ENCODE peak calls at places on chromosomes 4 and X, in five cellular contexts. B is uterus, J is cardiac muscle cell, C is mesenchymal stem cell, Z is sigmoid colon. K is an unnamed sample.

GRCh38 chrX:103792916-103793540 is 16.4 kb downstream of the PLP1 start:
- DNase-seq in B (no peak), J (peak; percentile 81), C (no peak), Z (no peak), K (no peak)

GRCh38 chrX:16239211-16239610 is 71.9 kb downstream of the MAGEB17 start:
- DNase-seq in B (no peak), J (peak; percentile 57), C (peak; percentile 65), Z (no peak), K (no peak)

GRCh38 chrX:154829926-154830442 is 4.5 kb downstream of the SMIM9 start:
- DNase-seq in B (no peak), J (no peak), C (no peak), Z (no peak), K (no peak)

GRCh38 chr4:135508006-135508714 is 1306.6 kb upstream of the PABPC4L start:
- DNase-seq in B (no peak), J (peak; percentile 47), C (peak; percentile 34), Z (no peak), K (no peak)

GRCh38 chr4:58560736-58561135 is 1450.6 kb upstream of the IGFBP7 start:
- DNase-seq in B (no peak), J (no peak), C (peak; percentile 16), Z (no peak), K (no peak)

GRCh38 chrX:153065389-153065788 is 6.9 kb upstream of the PNMA6A start:
- DNase-seq in B (no peak), J (no peak), C (no peak), Z (no peak), K (no peak)

GRCh38 chr4:71188951-71189350 is 149.9 kb upstream of the SLC4A4 start:
- DNase-seq in B (no peak), J (no peak), C (no peak), Z (no peak), K (no peak)

GRCh38 chr4:14265651-14266050 is 638.1 kb upstream of the BOD1L1 start:
- DNase-seq in B (no peak), J (peak; percentile 25), C (no peak), Z (no peak), K (no peak)

GRCh38 chr4:168408620-168409019 is 71.7 kb downstream of the DDX60L start:
- DNase-seq in B (peak; percentile 68), J (peak; percentile 97), C (peak; percentile 94), Z (peak; percentile 91), K (no peak)

GRCh38 chrX:32571579-32571978 is 639.8 kb downstream of the DMD start:
- DNase-seq in B (no peak), J (no peak), C (no peak), Z (no peak), K (no peak)

GRCh38 chr4:13544556-13545393 is 467 bp upstream of the NKX3-2 start:
- DNase-seq in B (peak; percentile 76), J (peak; percentile 72), C (peak; percentile 91), Z (peak; percentile 97), K (peak; percentile 60)

GRCh38 chrX:120768681-120769080 is 107.0 kb downstream of the CT47B1 start:
- DNase-seq in B (no peak), J (peak; percentile 52), C (no peak), Z (no peak), K (no peak)

GRCh38 chr4:37902212-37902611 is 11.3 kb downstream of the TBC1D1 start:
- DNase-seq in B (no peak), J (no peak), C (no peak), Z (no peak), K (no peak)

GRCh38 chr4:156547439-156547838 is 424.2 kb downstream of the PDGFC start:
- DNase-seq in B (no peak), J (peak; percentile 87), C (peak; percentile 95), Z (no peak), K (no peak)

DNA sequence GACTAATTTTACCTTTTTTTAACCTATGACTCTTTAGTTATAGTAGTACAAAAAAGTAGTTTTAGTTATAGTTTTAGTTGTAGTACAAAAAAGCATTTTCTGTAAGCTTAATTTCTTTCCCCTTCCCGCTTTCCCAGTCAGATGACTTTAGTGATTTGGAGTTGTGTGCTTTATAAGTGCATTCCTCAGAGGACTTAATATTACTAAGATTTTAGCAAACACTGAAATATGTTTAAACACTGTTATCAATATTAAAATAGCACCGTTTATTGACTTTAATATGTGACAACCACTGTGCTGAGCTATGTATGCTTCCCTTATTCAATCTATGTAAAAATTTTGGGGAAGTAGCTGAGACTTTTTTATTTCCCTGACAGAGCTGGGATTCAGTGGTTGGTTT is 22.8 kb downstream of the GUF1 start:
- DNase-seq in B (no peak), J (no peak), C (no peak), Z (no peak), K (no peak)
- H3K36me3 ChIP-seq in B (no peaks in the 10 kb centered on the region), J (peaks cover 44% of the 10 kb centered on the region), C (peaks cover 7% of the 10 kb centered on the region), Z (peaks cover 35% of the 10 kb centered on the region), K (peaks cover 27% of the 10 kb centered on the region)

GRCh38 chr4:3108211-3108610 is 33.7 kb downstream of the HTT start:
- DNase-seq in B (no peak), J (no peak), C (peak; percentile 72), Z (no peak), K (no peak)
- H3K27ac ChIP-seq in B (peak overlapping the region; percentile 62), J (no peak overlapping the region), C (no peak overlapping the region), Z (peak overlapping the region; percentile 79), K (no peak overlapping the region)

DNA sequence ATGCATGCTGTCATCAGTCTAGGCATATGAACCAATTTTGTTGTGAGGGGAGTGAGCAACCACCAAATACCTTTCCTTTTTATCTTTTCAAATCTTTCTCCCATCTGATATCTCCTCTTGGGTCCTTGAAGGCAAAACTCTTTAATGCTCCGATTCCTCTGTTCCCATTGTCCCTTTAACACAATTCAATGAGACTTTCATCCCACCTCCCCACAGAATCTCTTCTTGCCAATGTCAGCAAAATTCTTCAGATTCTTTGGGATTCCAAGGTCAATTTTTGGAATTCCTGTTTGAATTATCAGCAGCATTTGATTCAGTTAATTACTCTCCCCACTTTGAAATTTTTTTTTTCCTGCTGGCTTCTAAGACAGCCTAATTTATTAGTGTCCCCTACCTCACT is 232.7 kb downstream of the COX7B2 start:
- DNase-seq in B (no peak), J (no peak), C (no peak), Z (no peak), K (no peak)
- H3K36me3 ChIP-seq in B (no peaks in the 10 kb centered on the region), J (no peaks in the 10 kb centered on the region), C (no peaks in the 10 kb centered on the region), Z (no peaks in the 10 kb centered on the region), K (no peaks in the 10 kb centered on the region)

GRCh38 chr4:159071178-159071968 is 31.5 kb upstream of the RAPGEF2 start:
- DNase-seq in B (no peak), J (peak; percentile 51), C (peak; percentile 16), Z (no peak), K (no peak)
- H3K27ac ChIP-seq in B (no peak overlapping the region), J (no peak overlapping the region), C (peak overlapping the region; percentile 92), Z (peak overlapping the region; percentile 31), K (peak overlapping the region; percentile 30)

GRCh38 chrX:88830113-88830512 is 83.1 kb downstream of the CPXCR1 start:
- DNase-seq in B (no peak), J (no peak), C (no peak), Z (no peak), K (no peak)

GRCh38 chrX:88828011-88828410 is 81.0 kb downstream of the CPXCR1 start:
- DNase-seq in B (no peak), J (no peak), C (no peak), Z (no peak), K (no peak)
- H3K36me3 ChIP-seq in B (no peaks in the 10 kb centered on the region), J (no peaks in the 10 kb centered on the region), C (no peaks in the 10 kb centered on the region), Z (no peaks in the 10 kb centered on the region), K (no peaks in the 10 kb centered on the region)